ENCODE peak calls at places on chromosomes 4 and X, in five cellular contexts. P is upper lobe of left lung, O is HepG2, B is ovary, Q is suprapubic skin. X is an unnamed sample.
A peak's percentile ranks its signal among the peaks of the same experiment; 100 is the strongest.

GRCh38 chr4:57023104-57023503 is 44.4 kb downstream of the POLR2B start:
- DNase-seq in P (no peak), O (no peak), Q (no peak), B (no peak), X (no peak)

GRCh38 chr4:41598580-41598979 is 60.6 kb downstream of the LIMCH1 start:
- DNase-seq in O (no peak), Q (no peak), P (no peak), B (no peak), X (no peak)

GRCh38 chr4:96315815-96316214 is 475.9 kb downstream of the PDHA2 start:
- DNase-seq in P (no peak), B (no peak), Q (no peak), O (no peak), X (no peak)

GRCh38 chr4:16897991-16898827 is at the start of gene LDB2:
- DNase-seq in B (peak; percentile 75), Q (peak; percentile 83), P (peak; percentile 38), O (no peak), X (peak; percentile 45)

GRCh38 chr4:7322166-7322991 is 112.4 kb downstream of the PSAPL1 start:
- DNase-seq in O (no peak), Q (no peak), P (no peak), B (peak; percentile 72), X (no peak)

GRCh38 chr4:37188100-37188499 is 56.4 kb upstream of the NWD2 start:
- DNase-seq in O (peak; percentile 10), P (no peak), B (no peak), Q (no peak), X (no peak)

GRCh38 chr4:12761694-12762093 is 722.4 kb downstream of the RAB28 start:
- DNase-seq in O (no peak), B (no peak), P (no peak), Q (no peak), X (no peak)

GRCh38 chr4:24188459-24188858 is 298.6 kb upstream of the PPARGC1A start:
- DNase-seq in P (no peak), B (no peak), O (no peak), Q (no peak), X (no peak)

GRCh38 chr4:90670183-90670582 is 543.0 kb downstream of the CCSER1 start:
- DNase-seq in B (no peak), P (no peak), O (no peak), Q (no peak), X (no peak)

GRCh38 chr4:14856076-14856926 is 146.0 kb upstream of the CPEB2 start:
- DNase-seq in B (peak; percentile 34), P (no peak), O (peak; percentile 4), Q (no peak), X (peak; percentile 58)

GRCh38 chr4:38105475-38105874 is 145.3 kb downstream of the PTTG2 start:
- DNase-seq in B (no peak), P (no peak), O (no peak), Q (no peak), X (no peak)

GRCh38 chr4:101307901-101308300 is 39.4 kb downstream of the PPP3CA start:
- DNase-seq in B (no peak), P (no peak), Q (no peak), O (no peak), X (no peak)

GRCh38 chr4:154928640-154929257 is 147.7 kb downstream of the RBM46 start:
- DNase-seq in P (no peak), Q (no peak), B (no peak), O (peak; percentile 32), X (no peak)

GRCh38 chrX:68697465-68698125 is 50.1 kb downstream of the STARD8 start:
- DNase-seq in P (no peak), Q (no peak), O (no peak), B (no peak), X (no peak)
- TF ChIP-seq EP300 in P (no peak), Q (no peak), O (no peak), B (no peak), X (no peak)

DNA sequence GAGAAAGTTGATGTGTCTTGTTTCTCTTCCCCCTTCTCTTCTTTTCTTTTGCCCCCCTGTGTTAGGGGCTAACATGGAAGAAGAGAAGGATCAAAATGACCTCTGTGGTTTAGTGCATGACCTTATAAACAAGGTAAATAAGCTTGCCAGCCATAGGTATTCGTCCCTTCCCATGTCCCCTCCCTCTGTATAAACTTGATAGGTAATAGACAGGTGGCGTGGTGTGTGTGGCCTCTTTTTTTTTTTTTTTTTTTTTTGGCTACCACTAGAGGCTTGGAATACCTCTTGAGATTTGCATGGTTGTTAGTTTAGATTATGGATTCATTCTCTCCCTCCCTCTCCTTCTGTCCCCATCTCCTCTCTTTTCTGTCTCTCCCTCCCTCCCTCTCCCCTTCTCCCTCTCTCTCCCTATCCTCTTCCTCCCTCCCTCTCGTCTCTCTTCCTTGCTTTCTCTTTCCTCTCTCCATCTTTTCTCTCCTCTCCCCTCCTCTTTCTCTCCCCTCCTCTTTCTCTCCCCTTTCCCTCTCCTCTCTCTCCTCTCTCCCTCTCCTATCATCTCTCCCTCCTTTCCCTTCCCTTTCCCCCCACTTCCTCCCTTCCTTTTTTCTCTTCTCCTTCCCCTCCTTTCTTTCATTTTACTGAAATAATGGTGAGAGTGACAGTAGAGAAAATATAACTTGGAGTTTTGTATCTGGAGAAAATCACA is 134.4 kb downstream of the AFF1 start:
- DNase-seq in B (no peak), O (no peak), P (no peak), Q (no peak), X (no peak)
- H3K4me1 ChIP-seq in B (peaks cover 13% of the 10 kb centered on the region), O (peaks cover 15% of the 10 kb centered on the region), P (peaks cover 31% of the 10 kb centered on the region), Q (peaks cover 47% of the 10 kb centered on the region), X (peaks cover 21% of the 10 kb centered on the region)

GRCh38 chrX:143869018-143869417 is 14.9 kb upstream of the UBE2NL start:
- DNase-seq in P (no peak), B (no peak), Q (no peak), O (no peak), X (no peak)
- H3K27me3 ChIP-seq in P (no peaks in the 10 kb centered on the region), B (no peaks in the 10 kb centered on the region), Q (no peaks in the 10 kb centered on the region), O (no peaks in the 10 kb centered on the region), X (no peaks in the 10 kb centered on the region)

GRCh38 chr4:145816091-145816490 is 122.5 kb downstream of the ZNF827 start:
- DNase-seq in B (no peak), O (no peak), Q (no peak), P (no peak), X (no peak)
- TF ChIP-seq EP300 in B (no peak), O (no peak), Q (no peak), P (no peak), X (no peak)

DNA sequence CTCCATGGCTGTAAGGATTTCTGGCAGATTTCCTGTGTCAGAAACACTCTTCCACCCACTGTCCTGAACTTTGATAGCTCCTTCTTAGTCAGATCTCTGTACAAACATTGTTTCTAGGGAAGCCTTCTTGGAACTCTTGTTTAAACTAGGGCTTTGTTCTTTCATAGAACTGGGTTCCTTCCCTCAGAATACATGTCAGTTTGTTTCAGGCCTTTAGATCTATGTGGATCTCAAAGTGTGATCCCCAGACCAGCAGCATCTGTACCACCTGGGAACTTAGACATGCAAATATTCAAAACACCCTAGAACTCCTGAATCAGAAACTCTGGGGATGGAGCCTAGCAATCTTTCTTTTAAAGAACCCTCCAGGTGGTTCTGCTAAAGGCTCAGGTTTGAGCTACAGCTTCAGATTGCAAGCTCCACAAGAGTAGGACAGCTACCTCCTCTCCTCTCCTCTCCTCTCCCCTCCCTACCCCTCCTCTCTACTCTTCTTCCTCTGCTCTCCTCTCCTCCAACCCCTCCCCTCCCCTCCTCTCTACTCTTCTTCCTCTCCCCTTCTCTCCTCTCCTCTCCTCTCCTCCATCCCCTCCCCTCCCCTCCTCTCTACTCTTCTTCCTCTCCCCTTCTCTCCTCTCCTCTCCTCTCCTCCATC is 12.7 kb downstream of the RASSF6 start:
- DNase-seq in P (no peak), Q (no peak), B (no peak), O (no peak), X (no peak)
- H3K4me1 ChIP-seq in P (no peaks in the 10 kb centered on the region), Q (peaks cover 8% of the 10 kb centered on the region), B (no peaks in the 10 kb centered on the region), O (peaks cover 85% of the 10 kb centered on the region), X (peaks cover 49% of the 10 kb centered on the region)

GRCh38 chr4:173521474-173522159 is 8.4 kb downstream of the HAND2 start:
- DNase-seq in Q (no peak), O (no peak), P (peak; percentile 71), B (no peak), X (no peak)
- H3K27me3 ChIP-seq in Q (peaks cover 99% of the 10 kb centered on the region), O (peaks cover 88% of the 10 kb centered on the region), P (peaks cover 94% of the 10 kb centered on the region), B (no peaks in the 10 kb centered on the region), X (peaks cover 100% of the 10 kb centered on the region)

X was measured in stomach.